ENCODE peak calls at places on chromosome 6, in four cellular contexts. J is tibial artery, K is IMR-90, Q is cardiac muscle cell. Z is an unnamed sample. For H3K9me3, the result is how much of the 10 kb centered on the place peaks cover.

GRCh38 chr6:53439556-53439955 is 90.8 kb upstream of the ELOVL5 start:
- DNase-seq in J (no peak), K (peak), Q (no peak), Z (no peak)

GRCh38 chr6:112163295-112164257 is 76.2 kb downstream of the FAM229B start:
- DNase-seq in J (peak), K (peak), Q (peak), Z (peak)

GRCh38 chr6:149026530-149026942 is 279.7 kb downstream of the UST start:
- DNase-seq in J (no peak), K (peak), Q (peak), Z (no peak)

GRCh38 chr6:87139236-87139635 is 16.1 kb upstream of the ZNF292 start:
- DNase-seq in J (no peak), K (peak), Q (peak), Z (no peak)

GRCh38 chr6:107128175-107128574 is 12.9 kb upstream of the BEND3 start:
- DNase-seq in J (no peak), K (peak), Q (no peak), Z (no peak)

GRCh38 chr6:99252421-99252820 is 97.1 kb downstream of the FAXC start:
- DNase-seq in J (no peak), K (no peak), Q (no peak), Z (no peak)

GRCh38 chr6:139732451-139732850 is 358.0 kb upstream of the CITED2 start:
- DNase-seq in J (peak), K (peak), Q (no peak), Z (no peak)

GRCh38 chr6:140537211-140537610 is 1162.8 kb upstream of the CITED2 start:
- DNase-seq in J (no peak), K (peak), Q (no peak), Z (no peak)

GRCh38 chr6:43172127-43173007 is 1.3 kb downstream of the SRF start:
- DNase-seq in J (peak), K (peak), Q (peak), Z (peak)

GRCh38 chr6:83872386-83873118 is 13.1 kb downstream of the CYB5R4 start:
- DNase-seq in J (no peak), K (peak), Q (no peak), Z (no peak)

GRCh38 chr6:33742837-33743236 is 3.9 kb downstream of the IP6K3 start:
- DNase-seq in J (no peak), K (no peak), Q (no peak), Z (no peak)

GRCh38 chr6:160349837-160350236 is 1.7 kb downstream of the SLC22A3 start:
- DNase-seq in J (no peak), K (no peak), Q (no peak), Z (no peak)

GRCh38 chr6:4820704-4821276 is 44.6 kb downstream of the CDYL start:
- DNase-seq in J (no peak), K (peak), Q (no peak), Z (no peak)

GRCh38 chr6:31122803-31123706 is 2.8 kb upstream of the CDSN start:
- DNase-seq in J (peak), K (peak), Q (peak), Z (peak)

GRCh38 chr6:44658571-44658970 is 271.1 kb downstream of the CDC5L start:
- DNase-seq in J (no peak), K (no peak), Q (no peak), Z (no peak)

GRCh38 chr6:25706314-25707014 is 48.1 kb upstream of the SLC17A4 start:
- DNase-seq in J (peak), K (no peak), Q (peak), Z (peak)

GRCh38 chr6:120478650-120479049 is 855.6 kb downstream of the TBC1D32 start:
- DNase-seq in J (no peak), K (no peak), Q (no peak), Z (no peak)

GRCh38 chr6:13355969-13356368 is 27.6 kb upstream of the TBC1D7 start:
- DNase-seq in J (no peak), K (peak), Q (no peak), Z (no peak)

GRCh38 chr6:155121699-155122098 is 126.6 kb downstream of the TIAM2 start:
- DNase-seq in J (no peak), K (no peak), Q (peak), Z (no peak)

GRCh38 chr6:23114812-23115504 is 545.6 kb downstream of the HDGFL1 start:
- DNase-seq in J (no peak), K (no peak), Q (no peak), Z (no peak)

GRCh38 chr6:23106951-23107350 is 537.6 kb downstream of the HDGFL1 start:
- DNase-seq in J (no peak), K (peak), Q (no peak), Z (no peak)

GRCh38 chr6:23111984-23112383 is 542.6 kb downstream of the HDGFL1 start:
- DNase-seq in J (no peak), K (peak), Q (no peak), Z (no peak)
- H3K9me3 ChIP-seq in J (under half), K (under half), Q (under half), Z (under half)

GRCh38 chr6:12331474-12331873 is 41.3 kb downstream of the EDN1 start:
- DNase-seq in J (no peak), K (no peak), Q (no peak), Z (no peak)
- H3K27ac ChIP-seq in J (peak), K (no peak), Q (no peak), Z (no peak)

GRCh38 chr6:303948-304558 is 11.8 kb downstream of the DUSP22 start:
- DNase-seq in J (no peak), K (no peak), Q (no peak), Z (peak)

GRCh38 chr6:307065-307814 is 15.0 kb downstream of the DUSP22 start:
- DNase-seq in J (peak), K (no peak), Q (no peak), Z (peak)

GRCh38 chr6:304833-305370 is 12.6 kb downstream of the DUSP22 start:
- DNase-seq in J (no peak), K (no peak), Q (no peak), Z (no peak)

GRCh38 chr6:306641-307061 is 14.4 kb downstream of the DUSP22 start:
- DNase-seq in J (no peak), K (no peak), Q (no peak), Z (peak)

DNA sequence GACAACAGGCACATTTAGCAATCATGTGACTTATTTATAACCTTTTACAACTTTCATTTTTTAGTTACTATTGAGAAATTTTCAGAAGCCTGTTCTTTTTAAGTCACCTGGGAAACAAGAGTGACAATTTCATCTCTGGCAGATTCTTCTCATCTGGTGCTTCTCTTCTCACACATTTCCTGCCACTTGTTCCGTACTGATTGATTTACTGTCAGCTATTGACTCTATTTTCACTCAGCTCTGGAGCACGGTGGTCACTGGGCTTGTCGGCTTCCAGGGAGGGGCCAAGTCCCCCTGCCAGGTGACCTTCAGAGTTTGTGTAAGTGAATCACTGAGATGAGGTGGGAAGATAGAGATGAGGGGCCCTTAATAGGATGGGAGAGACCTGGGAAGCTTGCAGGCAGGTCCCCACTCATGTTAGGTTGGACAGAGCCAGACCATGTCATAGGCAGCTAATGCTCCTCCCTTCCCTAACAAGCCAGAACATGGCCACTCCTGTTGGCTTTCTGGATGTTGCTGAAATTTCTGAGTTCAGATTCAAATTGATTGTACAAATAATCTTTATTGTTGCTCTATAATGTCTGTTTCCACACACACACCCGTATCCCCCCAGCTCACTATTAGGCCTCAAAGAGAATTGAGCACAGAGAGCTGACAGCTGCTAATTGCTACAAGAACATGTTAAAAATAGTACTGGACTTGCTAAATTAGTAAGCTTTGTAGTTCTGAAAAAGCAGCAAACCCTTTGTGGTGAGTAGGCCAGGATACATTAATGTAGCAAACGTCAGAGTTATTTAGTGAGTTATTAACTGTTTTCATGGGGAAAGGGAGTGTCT is 13.3 kb downstream of the DUSP22 start:
- DNase-seq in J (no peak), K (no peak), Q (peak), Z (no peak)
- H3K9me3 ChIP-seq in J (under half), K (under half), Q (under half), Z (under half)

GRCh38 chr6:125667326-125667725 is 82.1 kb upstream of the HEY2 start:
- DNase-seq in J (no peak), K (no peak), Q (no peak), Z (no peak)

GRCh38 chr6:125674230-125674629 is 75.2 kb upstream of the HEY2 start:
- DNase-seq in J (no peak), K (no peak), Q (no peak), Z (no peak)

GRCh38 chr6:125671323-125671722 is 78.1 kb upstream of the HEY2 start:
- DNase-seq in J (no peak), K (no peak), Q (no peak), Z (no peak)

GRCh38 chr6:125668071-125668470 is 81.4 kb upstream of the HEY2 start:
- DNase-seq in J (no peak), K (no peak), Q (no peak), Z (no peak)

GRCh38 chr6:125670586-125670985 is 78.8 kb upstream of the HEY2 start:
- DNase-seq in J (no peak), K (no peak), Q (peak), Z (no peak)
- H3K27ac ChIP-seq in J (peak), K (no peak), Q (no peak), Z (no peak)

GRCh38 chr6:67884442-67884841 is 750.6 kb upstream of the ADGRB3 start:
- DNase-seq in J (no peak), K (no peak), Q (no peak), Z (no peak)

GRCh38 chr6:67883500-67884366 is 751.3 kb upstream of the ADGRB3 start:
- DNase-seq in J (no peak), K (no peak), Q (no peak), Z (no peak)

GRCh38 chr6:67882436-67883311 is 752.4 kb upstream of the ADGRB3 start:
- DNase-seq in J (no peak), K (no peak), Q (no peak), Z (no peak)

GRCh38 chr6:67881706-67882065 is 753.4 kb upstream of the ADGRB3 start:
- DNase-seq in J (no peak), K (no peak), Q (no peak), Z (no peak)

GRCh38 chr6:67880939-67881705 is 754.0 kb upstream of the ADGRB3 start:
- DNase-seq in J (no peak), K (no peak), Q (no peak), Z (no peak)
- H3K9me3 ChIP-seq in J (under half), K (under half), Q (under half), Z (under half)

GRCh38 chr6:134517863-134518262 is 200.0 kb upstream of the SGK1 start:
- DNase-seq in J (no peak), K (no peak), Q (no peak), Z (no peak)

GRCh38 chr6:134515976-134516375 is 198.1 kb upstream of the SGK1 start:
- DNase-seq in J (no peak), K (no peak), Q (no peak), Z (no peak)

GRCh38 chr6:134516582-134516981 is 198.7 kb upstream of the SGK1 start:
- DNase-seq in J (no peak), K (no peak), Q (no peak), Z (no peak)

GRCh38 chr6:134519456-134519855 is 201.5 kb upstream of the SGK1 start:
- DNase-seq in J (peak), K (peak), Q (no peak), Z (no peak)

GRCh38 chr6:134517145-134517658 is 199.3 kb upstream of the SGK1 start:
- DNase-seq in J (peak), K (peak), Q (peak), Z (peak)
- H3K27ac ChIP-seq in J (no peak), K (peak), Q (peak), Z (peak)

Z was measured in upper lobe of right lung.